ENCODE peak calls at places on chromosomes 12 and 14, in seven cellular contexts. One of them, this sample, is unnamed.
A peak's percentile ranks its signal among the peaks of the same experiment; 100 is the strongest.

GRCh38 chr12:107519906-107520859 is 165.4 kb upstream of the PWP1 start:
- DNase-seq in H7: no peak
- DNase-seq in astrocyte of the spinal cord: no peak
- DNase-seq in breast epithelium: no peak
- DNase-seq in left ventricle myocardium inferior: no peak
- DNase-seq in sigmoid colon: no peak
- DNase-seq in fibroblast of mammary gland: no peak
- DNase-seq in this sample: no peak

GRCh38 chr14:34693228-34693939 is 21.0 kb downstream of the CFL2 start:
- DNase-seq in H7: peak; percentile 74
- DNase-seq in astrocyte of the spinal cord: no peak
- DNase-seq in breast epithelium: no peak
- DNase-seq in left ventricle myocardium inferior: peak; percentile 29
- DNase-seq in sigmoid colon: no peak
- DNase-seq in fibroblast of mammary gland: no peak
- DNase-seq in this sample: peak; percentile 19

GRCh38 chr14:89443002-89443660 is 26.1 kb upstream of the FOXN3 start:
- DNase-seq in H7: no peak
- DNase-seq in astrocyte of the spinal cord: peak; percentile 33
- DNase-seq in breast epithelium: no peak
- DNase-seq in left ventricle myocardium inferior: no peak
- DNase-seq in sigmoid colon: no peak
- DNase-seq in fibroblast of mammary gland: peak; percentile 61
- DNase-seq in this sample: peak; percentile 67

GRCh38 chr14:29721586-29721985 is 206.1 kb downstream of the PRKD1 start:
- DNase-seq in H7: no peak
- DNase-seq in astrocyte of the spinal cord: no peak
- DNase-seq in breast epithelium: no peak
- DNase-seq in left ventricle myocardium inferior: no peak
- DNase-seq in sigmoid colon: no peak
- DNase-seq in fibroblast of mammary gland: no peak
- DNase-seq in this sample: no peak

GRCh38 chr14:103624860-103625259 is 4.2 kb upstream of the KLC1 start:
- DNase-seq in H7: peak; percentile 57
- DNase-seq in astrocyte of the spinal cord: peak; percentile 36
- DNase-seq in breast epithelium: peak; percentile 49
- DNase-seq in left ventricle myocardium inferior: peak; percentile 72
- DNase-seq in sigmoid colon: peak; percentile 85
- DNase-seq in fibroblast of mammary gland: peak; percentile 73
- DNase-seq in this sample: no peak

GRCh38 chr14:44352212-44352611 is 154.9 kb downstream of the FSCB start:
- DNase-seq in H7: no peak
- DNase-seq in astrocyte of the spinal cord: no peak
- DNase-seq in breast epithelium: no peak
- DNase-seq in left ventricle myocardium inferior: no peak
- DNase-seq in sigmoid colon: no peak
- DNase-seq in fibroblast of mammary gland: no peak
- DNase-seq in this sample: no peak

GRCh38 chr12:131928080-131928764 is 854 bp upstream of the PUS1 start:
- DNase-seq in H7: no peak
- DNase-seq in astrocyte of the spinal cord: no peak
- DNase-seq in breast epithelium: no peak
- DNase-seq in left ventricle myocardium inferior: no peak
- DNase-seq in sigmoid colon: peak; percentile 68
- DNase-seq in fibroblast of mammary gland: peak; percentile 24
- DNase-seq in this sample: peak; percentile 31

GRCh38 chr14:50397461-50398196 is 948 bp upstream of the CDKL1 start:
- DNase-seq in H7: peak; percentile 22
- DNase-seq in astrocyte of the spinal cord: peak; percentile 16
- DNase-seq in breast epithelium: no peak
- DNase-seq in left ventricle myocardium inferior: no peak
- DNase-seq in sigmoid colon: no peak
- DNase-seq in fibroblast of mammary gland: peak; percentile 41
- DNase-seq in this sample: no peak

GRCh38 chr14:93962701-93963601 is 13.4 kb downstream of the ASB2 start:
- DNase-seq in H7: no peak
- DNase-seq in astrocyte of the spinal cord: no peak
- DNase-seq in breast epithelium: peak; percentile 28
- DNase-seq in left ventricle myocardium inferior: no peak
- DNase-seq in sigmoid colon: no peak
- DNase-seq in fibroblast of mammary gland: peak; percentile 28
- DNase-seq in this sample: peak; percentile 66

GRCh38 chr14:52314521-52315354 is 626 bp downstream of the PTGER2 start:
- DNase-seq in H7: peak; percentile 74
- DNase-seq in astrocyte of the spinal cord: peak; percentile 40
- DNase-seq in breast epithelium: no peak
- DNase-seq in left ventricle myocardium inferior: peak; percentile 26
- DNase-seq in sigmoid colon: no peak
- DNase-seq in fibroblast of mammary gland: no peak
- DNase-seq in this sample: peak; percentile 40

GRCh38 chr14:68710776-68711175 is 82.1 kb downstream of the ZFP36L1 start:
- DNase-seq in H7: peak; percentile 35
- DNase-seq in astrocyte of the spinal cord: no peak
- DNase-seq in breast epithelium: no peak
- DNase-seq in left ventricle myocardium inferior: no peak
- DNase-seq in sigmoid colon: no peak
- DNase-seq in fibroblast of mammary gland: no peak
- DNase-seq in this sample: no peak

GRCh38 chr14:100147181-100147631 is 12.2 kb downstream of the DEGS2 start:
- DNase-seq in H7: no peak
- DNase-seq in astrocyte of the spinal cord: no peak
- DNase-seq in breast epithelium: no peak
- DNase-seq in left ventricle myocardium inferior: no peak
- DNase-seq in sigmoid colon: no peak
- DNase-seq in fibroblast of mammary gland: no peak
- DNase-seq in this sample: no peak

GRCh38 chr12:68482660-68483059 is 128.0 kb upstream of the RAP1B start:
- DNase-seq in H7: no peak
- DNase-seq in astrocyte of the spinal cord: no peak
- DNase-seq in breast epithelium: no peak
- DNase-seq in left ventricle myocardium inferior: no peak
- DNase-seq in sigmoid colon: no peak
- DNase-seq in fibroblast of mammary gland: no peak
- DNase-seq in this sample: no peak

GRCh38 chr14:34403646-34404045 is 58.4 kb downstream of the SPTSSA start:
- DNase-seq in H7: no peak
- DNase-seq in astrocyte of the spinal cord: no peak
- DNase-seq in breast epithelium: no peak
- DNase-seq in left ventricle myocardium inferior: no peak
- DNase-seq in sigmoid colon: no peak
- DNase-seq in fibroblast of mammary gland: peak; percentile 17
- DNase-seq in this sample: peak; percentile 5

GRCh38 chr14:100902295-100902694 is 1.2 kb downstream of the RTL1 start:
- DNase-seq in H7: peak; percentile 89
- DNase-seq in astrocyte of the spinal cord: no peak
- DNase-seq in breast epithelium: no peak
- DNase-seq in left ventricle myocardium inferior: no peak
- DNase-seq in sigmoid colon: peak; percentile 19
- DNase-seq in fibroblast of mammary gland: no peak
- DNase-seq in this sample: no peak

GRCh38 chr14:20631023-20631820 is 10.3 kb downstream of the OR6S1 start:
- DNase-seq in H7: no peak
- DNase-seq in astrocyte of the spinal cord: peak; percentile 58
- DNase-seq in breast epithelium: no peak
- DNase-seq in left ventricle myocardium inferior: no peak
- DNase-seq in sigmoid colon: no peak
- DNase-seq in fibroblast of mammary gland: peak; percentile 70
- DNase-seq in this sample: peak; percentile 70

GRCh38 chr12:116759783-116760581 is 21.9 kb downstream of the RNFT2 start:
- DNase-seq in H7: peak; percentile 61
- DNase-seq in astrocyte of the spinal cord: no peak
- DNase-seq in breast epithelium: no peak
- DNase-seq in left ventricle myocardium inferior: peak; percentile 29
- DNase-seq in sigmoid colon: peak; percentile 41
- DNase-seq in fibroblast of mammary gland: no peak
- DNase-seq in this sample: peak; percentile 47

GRCh38 chr14:52551696-52552062 is 626 bp downstream of the TXNDC16 start:
- DNase-seq in H7: no peak
- DNase-seq in astrocyte of the spinal cord: peak; percentile 52
- DNase-seq in breast epithelium: no peak
- DNase-seq in left ventricle myocardium inferior: no peak
- DNase-seq in sigmoid colon: no peak
- DNase-seq in fibroblast of mammary gland: peak; percentile 54
- DNase-seq in this sample: peak; percentile 67

DNA sequence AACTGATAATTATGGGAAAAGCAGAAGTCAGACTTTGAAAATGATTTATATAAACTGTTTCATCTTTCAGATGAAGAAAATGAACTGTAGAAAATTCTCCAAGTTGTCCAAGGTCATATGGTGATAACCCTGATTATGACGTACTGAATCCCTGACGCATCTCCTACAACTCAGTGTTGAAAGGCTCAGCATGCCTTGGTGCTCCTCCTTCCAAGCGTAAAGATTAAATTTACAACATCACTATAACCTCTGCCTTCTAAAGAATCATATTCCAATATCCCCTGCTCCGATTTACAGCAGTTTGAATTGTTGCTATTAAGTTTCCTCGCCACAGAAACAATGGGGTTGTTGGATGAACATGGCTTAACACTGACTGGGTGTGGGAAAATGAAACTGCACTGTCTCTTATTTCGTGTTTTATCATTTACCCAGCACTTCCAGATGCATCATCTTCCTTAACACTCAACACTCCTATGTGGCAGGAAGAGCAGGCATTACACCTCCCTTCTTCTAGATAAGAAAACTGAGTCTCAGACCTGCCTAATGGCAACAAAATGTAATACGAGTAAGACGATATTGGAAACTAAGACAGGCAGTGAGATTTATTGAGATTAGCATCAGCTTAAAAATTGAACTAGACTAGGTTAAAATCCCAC is 74.3 kb downstream of the PPM1H start:
- DNase-seq in H7: no peak
- DNase-seq in astrocyte of the spinal cord: peak; percentile 8
- DNase-seq in breast epithelium: no peak
- DNase-seq in left ventricle myocardium inferior: no peak
- DNase-seq in sigmoid colon: no peak
- DNase-seq in fibroblast of mammary gland: no peak
- DNase-seq in this sample: peak; percentile 58
- H3K4me3 ChIP-seq in H7: no peak overlapping the region
- H3K4me3 ChIP-seq in astrocyte of the spinal cord: no peak overlapping the region
- H3K4me3 ChIP-seq in breast epithelium: no peak overlapping the region
- H3K4me3 ChIP-seq in left ventricle myocardium inferior: peak overlapping the region; percentile 47
- H3K4me3 ChIP-seq in sigmoid colon: no peak overlapping the region
- H3K4me3 ChIP-seq in fibroblast of mammary gland: no peak overlapping the region
- H3K4me3 ChIP-seq in this sample: no peak overlapping the region

DNA sequence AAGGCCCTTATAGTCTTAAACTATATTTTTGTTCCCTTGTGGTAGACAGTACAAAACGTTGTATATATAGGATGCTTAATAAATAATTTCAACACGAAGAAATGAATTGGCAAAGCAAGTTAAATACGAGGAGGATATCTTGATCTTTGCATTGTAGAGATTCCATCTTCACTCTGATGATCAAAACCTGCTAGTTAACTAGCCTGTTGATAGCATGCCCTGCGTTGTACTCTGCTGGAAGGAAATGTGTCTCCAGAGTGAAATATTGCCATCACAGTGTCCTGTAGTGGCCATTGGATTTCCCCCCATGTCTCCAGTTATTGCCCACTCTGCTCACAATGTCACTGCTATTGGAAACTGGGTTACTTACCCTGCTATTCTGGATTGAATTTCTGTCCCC is 109.5 kb downstream of the PLEKHA5 start:
- DNase-seq in H7: no peak
- DNase-seq in astrocyte of the spinal cord: no peak
- DNase-seq in breast epithelium: no peak
- DNase-seq in left ventricle myocardium inferior: no peak
- DNase-seq in sigmoid colon: no peak
- DNase-seq in fibroblast of mammary gland: no peak
- DNase-seq in this sample: no peak
- H3K4me3 ChIP-seq in H7: no peak overlapping the region
- H3K4me3 ChIP-seq in astrocyte of the spinal cord: no peak overlapping the region
- H3K4me3 ChIP-seq in breast epithelium: no peak overlapping the region
- H3K4me3 ChIP-seq in left ventricle myocardium inferior: no peak overlapping the region
- H3K4me3 ChIP-seq in sigmoid colon: no peak overlapping the region
- H3K4me3 ChIP-seq in fibroblast of mammary gland: no peak overlapping the region
- H3K4me3 ChIP-seq in this sample: no peak overlapping the region

DNA sequence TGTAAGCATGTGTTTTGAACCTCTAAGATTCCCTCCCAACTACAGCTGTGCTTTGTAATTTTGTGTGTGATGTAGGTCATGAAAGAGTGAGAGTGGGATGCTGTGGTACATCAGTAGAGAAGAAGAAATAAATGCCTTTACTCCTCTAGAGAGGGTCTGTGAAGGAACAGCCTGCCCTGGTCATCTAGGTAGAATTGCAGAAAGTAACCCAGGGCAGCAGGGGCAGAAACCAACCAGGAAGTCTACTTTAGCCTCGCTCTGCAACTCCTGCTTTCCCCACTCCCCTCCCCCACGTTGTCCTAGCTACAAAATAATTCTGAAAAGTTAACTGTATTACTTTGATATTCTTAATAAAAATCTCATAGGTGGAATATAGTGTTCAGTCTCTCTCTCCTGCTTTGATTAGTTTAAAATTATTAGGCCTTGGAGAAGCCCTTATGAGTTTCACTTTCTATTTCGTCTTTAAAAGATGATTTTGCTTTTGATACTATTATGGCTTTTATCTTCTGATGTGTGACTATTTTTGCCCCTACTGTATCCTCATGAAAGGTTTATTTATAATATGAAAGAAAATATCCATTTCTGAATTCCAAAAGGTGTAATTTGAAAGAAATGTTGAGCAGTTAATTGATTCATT is 7.6 kb downstream of the TBK1 start:
- DNase-seq in H7: no peak
- DNase-seq in astrocyte of the spinal cord: no peak
- DNase-seq in breast epithelium: no peak
- DNase-seq in left ventricle myocardium inferior: no peak
- DNase-seq in sigmoid colon: no peak
- DNase-seq in fibroblast of mammary gland: peak; percentile 19
- DNase-seq in this sample: no peak
- H3K4me3 ChIP-seq in H7: no peak overlapping the region
- H3K4me3 ChIP-seq in astrocyte of the spinal cord: no peak overlapping the region
- H3K4me3 ChIP-seq in breast epithelium: peak overlapping the region; percentile 12
- H3K4me3 ChIP-seq in left ventricle myocardium inferior: peak overlapping the region; percentile 53
- H3K4me3 ChIP-seq in sigmoid colon: no peak overlapping the region
- H3K4me3 ChIP-seq in fibroblast of mammary gland: peak overlapping the region; percentile 26
- H3K4me3 ChIP-seq in this sample: no peak overlapping the region

GRCh38 chr12:10613334-10614055 is at the start of gene MAGOHB:
- DNase-seq in H7: peak; percentile 79
- DNase-seq in astrocyte of the spinal cord: peak; percentile 97
- DNase-seq in breast epithelium: peak; percentile 92
- DNase-seq in left ventricle myocardium inferior: peak; percentile 97
- DNase-seq in sigmoid colon: peak; percentile 98
- DNase-seq in fibroblast of mammary gland: peak; percentile 95
- DNase-seq in this sample: peak; percentile 98

GRCh38 chr12:10614056-10614370 is 604 bp upstream of the MAGOHB start:
- DNase-seq in H7: no peak
- DNase-seq in astrocyte of the spinal cord: no peak
- DNase-seq in breast epithelium: no peak
- DNase-seq in left ventricle myocardium inferior: no peak
- DNase-seq in sigmoid colon: no peak
- DNase-seq in fibroblast of mammary gland: no peak
- DNase-seq in this sample: peak; percentile 2

GRCh38 chr12:10610188-10610587 is 3.2 kb downstream of the MAGOHB start:
- DNase-seq in H7: no peak
- DNase-seq in astrocyte of the spinal cord: no peak
- DNase-seq in breast epithelium: no peak
- DNase-seq in left ventricle myocardium inferior: no peak
- DNase-seq in sigmoid colon: no peak
- DNase-seq in fibroblast of mammary gland: no peak
- DNase-seq in this sample: no peak

GRCh38 chr12:10612954-10613333 is 465 bp downstream of the MAGOHB start:
- DNase-seq in H7: peak; percentile 13
- DNase-seq in astrocyte of the spinal cord: no peak
- DNase-seq in breast epithelium: no peak
- DNase-seq in left ventricle myocardium inferior: no peak
- DNase-seq in sigmoid colon: no peak
- DNase-seq in fibroblast of mammary gland: no peak
- DNase-seq in this sample: peak; percentile 26

GRCh38 chr12:10612110-10612509 is 1.3 kb downstream of the MAGOHB start:
- DNase-seq in H7: no peak
- DNase-seq in astrocyte of the spinal cord: no peak
- DNase-seq in breast epithelium: no peak
- DNase-seq in left ventricle myocardium inferior: no peak
- DNase-seq in sigmoid colon: no peak
- DNase-seq in fibroblast of mammary gland: no peak
- DNase-seq in this sample: no peak
- H3K4me3 ChIP-seq in H7: peak overlapping the region; percentile 77
- H3K4me3 ChIP-seq in astrocyte of the spinal cord: peak overlapping the region; percentile 98
- H3K4me3 ChIP-seq in breast epithelium: peak overlapping the region; percentile 94
- H3K4me3 ChIP-seq in left ventricle myocardium inferior: peak overlapping the region; percentile 74
- H3K4me3 ChIP-seq in sigmoid colon: no peak overlapping the region
- H3K4me3 ChIP-seq in fibroblast of mammary gland: peak overlapping the region; percentile 64
- H3K4me3 ChIP-seq in this sample: no peak overlapping the region

This sample was measured in choroid plexus epithelial cell.